ENCODE peak calls at places on chromosomes 3 and 15, in ten cellular contexts. U, H, R, N, D, E, T, O, K and Z are unnamed samples.

GRCh38 chr3:116939550-116939949 is 230.0 kb downstream of the TUSC7 start:
- DNase-seq in N (no peak), U (no peak), K (no peak), E (peak), D (no peak), O (peak), T (peak), H (no peak), R (no peak), Z (no peak)

GRCh38 chr3:130662407-130663028 is 84.1 kb downstream of the PIK3R4 start:
- DNase-seq in U (no peak), H (no peak), K (no peak), D (no peak), R (no peak), N (no peak), T (no peak), O (no peak), E (no peak), Z (no peak)

GRCh38 chr3:87987952-87988351 is 70.9 kb downstream of the CGGBP1 start:
- DNase-seq in T (no peak), O (no peak), N (no peak), H (no peak), K (no peak), E (no peak), U (no peak), D (no peak), R (no peak), Z (no peak)

GRCh38 chr3:69343875-69344274 is 42.0 kb downstream of the FRMD4B start:
- DNase-seq in K (no peak), H (no peak), U (no peak), E (no peak), N (no peak), T (no peak), O (no peak), D (no peak), R (no peak), Z (no peak)

GRCh38 chr3:37922721-37923575 is 61.3 kb downstream of the CTDSPL start:
- DNase-seq in E (no peak), R (no peak), D (no peak), K (peak), O (no peak), T (no peak), N (no peak), H (no peak), U (peak), Z (no peak)

GRCh38 chr3:142087676-142088075 is 61.7 kb downstream of the TFDP2 start:
- DNase-seq in D (peak), E (no peak), T (no peak), N (no peak), K (no peak), O (no peak), R (no peak), H (no peak), U (no peak), Z (no peak)

GRCh38 chr3:23856286-23856685 is 50.5 kb downstream of the UBE2E1 start:
- DNase-seq in N (no peak), O (no peak), R (no peak), E (no peak), U (no peak), T (no peak), K (no peak), D (no peak), H (no peak), Z (no peak)

GRCh38 chr15:94375997-94376396 is 144.6 kb downstream of the MCTP2 start:
- DNase-seq in R (peak), D (no peak), O (no peak), U (no peak), K (no peak), E (no peak), H (no peak), T (no peak), N (no peak), Z (no peak)

GRCh38 chr3:141279074-141279945 is 47.7 kb downstream of the PXYLP1 start:
- DNase-seq in D (no peak), E (no peak), U (peak), T (no peak), N (no peak), R (peak), K (no peak), O (no peak), H (peak), Z (peak)

GRCh38 chr3:46356909-46357308 is 3.0 kb downstream of the CCR2 start:
- DNase-seq in U (no peak), T (no peak), E (no peak), D (no peak), O (no peak), N (no peak), K (no peak), H (no peak), R (no peak), Z (no peak)

GRCh38 chr3:46361408-46362283 is 7.7 kb downstream of the CCR2 start:
- DNase-seq in E (no peak), D (no peak), R (no peak), N (no peak), H (no peak), K (peak), T (no peak), O (no peak), U (no peak), Z (no peak)

GRCh38 chr3:46358466-46358865 is 4.6 kb downstream of the CCR2 start:
- DNase-seq in T (no peak), R (no peak), E (no peak), D (no peak), O (no peak), H (no peak), U (no peak), N (no peak), K (no peak), Z (no peak)

GRCh38 chr3:46359748-46360509 is 6.0 kb downstream of the CCR2 start:
- DNase-seq in O (no peak), H (no peak), U (no peak), K (no peak), E (no peak), R (no peak), D (no peak), T (no peak), N (no peak), Z (no peak)

DNA sequence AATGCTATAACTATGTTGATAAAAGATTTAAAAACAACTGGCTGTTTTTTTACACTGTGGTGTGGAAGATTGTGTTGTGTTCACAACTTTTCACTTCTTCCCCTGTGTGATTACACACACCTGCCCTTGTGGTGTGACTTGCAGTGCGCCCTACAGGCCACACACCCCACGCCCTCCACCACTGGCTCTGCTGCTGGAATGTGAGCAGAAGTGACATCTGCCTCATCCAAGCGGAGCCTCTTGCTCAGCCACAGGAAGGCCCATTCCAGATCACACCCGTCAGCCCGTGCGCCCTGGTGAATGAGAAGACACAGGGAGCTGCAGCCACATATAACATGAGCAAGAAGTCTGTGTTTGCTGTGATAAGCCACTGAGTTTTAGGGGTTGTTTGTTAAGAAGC is 7.0 kb downstream of the CCR2 start:
- DNase-seq in D (no peak), R (no peak), K (no peak), N (no peak), H (no peak), U (no peak), E (no peak), O (no peak), T (no peak), Z (no peak)
- TF ChIP-seq CTCF in D (no peak), R (no peak), K (no peak), N (no peak), H (no peak), U (no peak), E (no peak), O (no peak), T (no peak), Z (no peak)

GRCh38 chr3:158785972-158786371 is 15.9 kb upstream of the MFSD1 start:
- DNase-seq in R (no peak), N (no peak), U (no peak), K (no peak), H (no peak), E (no peak), D (no peak), O (no peak), T (no peak), Z (no peak)

GRCh38 chr3:158791259-158791920 is 10.5 kb upstream of the MFSD1 start:
- DNase-seq in R (peak), U (no peak), O (peak), K (peak), D (peak), E (peak), N (no peak), H (peak), T (no peak), Z (peak)

GRCh38 chr3:158792709-158793108 is 9.1 kb upstream of the MFSD1 start:
- DNase-seq in U (no peak), H (no peak), K (no peak), T (no peak), O (peak), N (no peak), R (no peak), D (no peak), E (no peak), Z (no peak)

GRCh38 chr3:158788446-158788845 is 13.4 kb upstream of the MFSD1 start:
- DNase-seq in E (no peak), U (no peak), N (no peak), K (no peak), D (no peak), H (no peak), O (no peak), R (no peak), T (no peak), Z (no peak)

DNA sequence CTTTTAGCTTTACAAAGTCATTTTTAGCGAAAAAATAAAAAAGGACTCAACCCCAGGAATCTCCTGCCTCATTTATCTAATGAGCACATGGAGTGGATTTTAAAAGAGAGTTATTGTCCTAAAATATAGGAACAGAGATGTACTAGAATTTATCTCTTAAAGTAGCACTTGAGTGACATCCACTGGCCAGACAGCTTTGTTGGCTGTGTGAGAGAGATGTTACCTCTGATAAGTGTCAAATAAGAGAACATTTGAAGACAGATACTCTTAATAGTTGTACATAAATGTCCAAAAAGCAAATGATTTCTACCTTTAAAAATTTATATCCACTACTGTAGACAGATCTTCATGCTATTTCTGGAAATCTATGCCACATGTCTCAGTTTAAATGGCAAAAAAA is 12.3 kb upstream of the MFSD1 start:
- DNase-seq in H (no peak), N (no peak), T (peak), D (no peak), E (peak), K (no peak), O (peak), U (no peak), R (peak), Z (no peak)
- TF ChIP-seq CTCF in H (peak), N (no peak), T (peak), D (peak), E (peak), K (peak), O (peak), U (no peak), R (peak), Z (no peak)

GRCh38 chr3:161859870-161860450 is 363.4 kb downstream of the OTOL1 start:
- DNase-seq in K (no peak), T (no peak), R (no peak), U (no peak), O (no peak), N (no peak), D (no peak), E (no peak), H (no peak), Z (no peak)

GRCh38 chr3:161859057-161859456 is 362.4 kb downstream of the OTOL1 start:
- DNase-seq in E (no peak), T (no peak), K (no peak), U (no peak), D (no peak), N (no peak), O (no peak), R (no peak), H (no peak), Z (no peak)

GRCh38 chr3:161852744-161853143 is 356.1 kb downstream of the OTOL1 start:
- DNase-seq in E (no peak), R (no peak), D (no peak), U (no peak), T (no peak), H (no peak), N (no peak), K (no peak), O (no peak), Z (no peak)

GRCh38 chr3:161851941-161852566 is 355.4 kb downstream of the OTOL1 start:
- DNase-seq in N (peak), E (peak), D (peak), O (peak), U (no peak), K (peak), R (peak), H (peak), T (peak), Z (peak)

DNA sequence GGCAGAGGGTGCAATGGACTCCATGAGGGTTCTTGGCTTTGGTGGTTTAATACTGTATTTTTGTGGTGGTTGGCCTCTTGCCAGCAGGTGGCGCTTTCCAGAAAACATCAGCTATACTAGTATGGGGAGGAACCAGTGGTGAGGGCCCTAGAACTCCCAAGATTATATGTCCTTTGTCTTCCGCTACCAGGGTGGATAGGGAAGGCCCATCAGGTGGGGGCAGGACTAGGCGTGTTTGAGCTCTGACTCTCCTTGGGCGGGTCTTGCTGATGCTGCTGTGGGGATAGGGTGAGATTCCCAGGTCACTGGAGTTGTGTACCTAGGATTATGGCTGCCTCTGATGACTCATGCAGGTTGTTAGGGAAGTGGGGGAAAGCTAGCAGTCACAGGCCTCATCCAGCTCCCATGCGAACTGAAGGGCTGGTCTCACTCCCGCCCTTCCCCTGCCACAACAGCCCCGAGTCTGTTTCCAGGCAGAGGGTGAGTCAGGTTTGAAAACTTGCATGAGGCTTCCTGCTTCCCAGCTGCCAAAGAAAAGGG is 357.7 kb downstream of the OTOL1 start:
- DNase-seq in T (peak), D (peak), R (peak), E (peak), N (no peak), H (peak), K (no peak), U (no peak), O (peak), Z (peak)
- TF ChIP-seq CTCF in T (no peak), D (peak), R (peak), E (peak), N (no peak), H (peak), K (no peak), U (no peak), O (peak), Z (peak)

GRCh38 chr15:45885801-45886200 is 251.0 kb downstream of the SQOR start:
- DNase-seq in E (no peak), U (no peak), T (no peak), D (no peak), R (no peak), H (no peak), N (no peak), K (no peak), O (no peak), Z (no peak)
- TF ChIP-seq CTCF in E (no peak), U (no peak), T (no peak), D (no peak), R (no peak), H (no peak), N (no peak), K (no peak), O (no peak), Z (no peak)

DNA sequence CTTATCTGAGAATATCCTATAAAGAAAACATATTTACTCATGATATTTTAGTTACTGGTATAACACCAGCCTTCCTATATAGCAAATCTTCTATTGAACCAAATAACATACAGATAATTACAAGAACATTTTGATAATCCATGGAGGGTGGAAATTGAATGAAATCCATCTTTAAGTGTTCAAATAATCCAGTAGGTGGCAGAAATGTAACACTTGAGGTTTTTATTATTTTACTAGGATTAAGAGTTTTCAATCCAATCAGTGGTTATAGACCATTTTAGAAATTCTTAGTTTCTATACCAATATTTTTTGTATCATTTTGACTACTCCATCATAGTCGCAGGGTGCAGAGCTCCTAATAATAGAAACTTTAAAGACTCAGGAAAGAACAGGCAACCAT is 101.9 kb upstream of the KCNH8 start:
- DNase-seq in D (no peak), U (no peak), E (no peak), N (no peak), K (no peak), H (no peak), R (peak), T (no peak), O (no peak), Z (no peak)
- TF ChIP-seq CTCF in D (no peak), U (no peak), E (no peak), N (no peak), K (peak), H (peak), R (peak), T (no peak), O (no peak), Z (no peak)

DNA sequence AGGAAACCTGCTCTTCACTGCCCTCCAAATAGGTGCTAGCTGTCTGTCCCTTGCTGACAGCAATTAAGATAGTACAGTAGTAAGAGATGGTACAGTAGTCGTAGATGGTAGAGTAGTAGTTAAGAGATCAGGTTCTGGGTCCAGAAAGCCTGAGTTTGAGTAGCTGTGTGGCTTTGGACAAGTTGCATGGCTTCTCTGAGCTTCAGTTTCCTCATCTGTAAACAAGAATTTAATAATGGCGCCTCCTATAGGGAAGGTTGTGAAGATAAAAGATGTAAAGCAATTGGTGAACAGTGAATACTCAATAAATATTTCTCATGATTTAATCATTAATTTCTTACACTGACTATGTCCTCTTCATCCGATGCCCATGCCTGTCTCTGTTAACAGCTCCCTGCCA is 86.9 kb upstream of the BCL6 start:
- DNase-seq in D (no peak), U (no peak), H (no peak), R (no peak), K (no peak), T (no peak), E (no peak), N (no peak), O (no peak), Z (no peak)
- TF ChIP-seq CTCF in D (peak), U (no peak), H (no peak), R (peak), K (no peak), T (no peak), E (no peak), N (no peak), O (no peak), Z (no peak)

GRCh38 chr3:65787340-65787739 is 251.4 kb downstream of the MAGI1 start:
- DNase-seq in O (no peak), T (no peak), N (no peak), U (no peak), D (no peak), K (no peak), H (no peak), R (no peak), E (no peak), Z (no peak)

GRCh38 chr3:65787827-65788226 is 250.9 kb downstream of the MAGI1 start:
- DNase-seq in N (no peak), O (no peak), H (no peak), D (no peak), E (no peak), T (no peak), K (no peak), R (no peak), U (no peak), Z (no peak)

GRCh38 chr3:65783117-65783516 is 255.6 kb downstream of the MAGI1 start:
- DNase-seq in K (no peak), E (no peak), H (no peak), N (no peak), U (no peak), R (no peak), O (no peak), D (no peak), T (no peak), Z (no peak)

GRCh38 chr3:65785065-65785645 is 253.6 kb downstream of the MAGI1 start:
- DNase-seq in K (no peak), R (peak), H (peak), D (peak), O (peak), E (peak), U (no peak), T (no peak), N (no peak), Z (peak)

DNA sequence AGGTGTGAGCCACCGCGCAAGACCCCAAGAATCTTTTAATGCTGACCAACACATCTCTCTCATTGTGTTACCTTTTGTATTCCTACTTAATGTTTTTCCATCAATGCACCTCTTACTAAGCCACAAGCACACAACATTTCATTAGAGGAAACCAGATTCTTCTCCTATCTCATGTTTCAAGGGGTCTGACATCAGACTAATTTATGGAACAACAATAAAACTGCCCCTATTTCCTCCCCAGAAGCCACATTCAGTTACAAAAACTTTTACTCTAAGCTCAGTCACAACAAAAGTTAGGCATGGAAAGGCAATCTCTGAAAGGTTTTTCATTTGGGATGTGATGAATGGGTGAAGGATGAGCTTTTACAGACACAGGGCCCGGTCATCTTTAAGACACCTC is 251.8 kb downstream of the MAGI1 start:
- DNase-seq in N (no peak), H (no peak), D (no peak), U (no peak), K (no peak), E (no peak), R (no peak), T (no peak), O (no peak), Z (no peak)
- TF ChIP-seq CTCF in N (no peak), H (no peak), D (no peak), U (no peak), K (no peak), E (no peak), R (no peak), T (no peak), O (no peak), Z (no peak)

DNA sequence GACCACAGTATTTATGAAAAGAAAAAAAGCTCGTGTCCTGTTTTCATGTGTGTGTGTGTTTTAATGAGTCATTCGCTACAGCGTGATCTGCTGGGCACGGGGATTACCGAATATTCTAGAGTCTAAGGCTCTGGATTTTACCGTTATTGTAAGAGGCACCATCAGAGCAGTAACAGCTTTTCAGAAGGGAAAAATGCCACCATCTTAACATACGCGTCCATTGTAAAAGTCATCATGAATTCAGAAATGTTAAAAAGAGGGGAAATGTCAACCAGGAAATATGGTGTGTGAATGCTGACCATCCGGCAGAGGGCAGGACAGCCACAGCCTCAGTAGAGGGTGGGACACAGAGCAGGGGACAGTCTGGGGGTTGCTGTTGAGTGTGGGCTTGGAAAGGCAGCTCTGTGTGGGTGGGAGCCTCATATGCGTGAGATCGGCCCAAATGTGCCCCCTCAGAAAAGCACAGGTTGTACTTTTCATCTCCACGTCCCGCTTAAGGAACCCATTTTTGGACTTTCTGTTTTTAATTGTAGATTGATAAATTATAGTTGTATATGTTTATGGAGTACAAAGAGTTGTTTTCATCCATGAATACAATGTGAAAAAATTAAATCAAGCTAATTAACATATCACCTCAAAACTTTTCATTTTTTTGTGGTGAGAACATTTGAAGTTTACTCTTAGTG is 69.6 kb downstream of the ASB7 start:
- DNase-seq in E (peak), R (peak), D (peak), U (no peak), N (no peak), T (no peak), H (peak), O (peak), K (peak), Z (peak)
- TF ChIP-seq CTCF in E (peak), R (peak), D (peak), U (no peak), N (peak), T (peak), H (peak), O (peak), K (peak), Z (peak)